ENCODE peak calls at places on chromosomes 16 and 17, in five cellular contexts. One of them, this sample, is unnamed.

GRCh38 chr16:78727536-78727935 is 628.1 kb downstream of the WWOX start:
- DNase-seq in brain microvascular endothelial cell: no peak
- DNase-seq in CD8-positive, alpha-beta memory T cell: no peak
- DNase-seq in left ventricle myocardium inferior: no peak
- DNase-seq in K562: no peak
- DNase-seq in this sample: no peak

GRCh38 chr17:77420804-77421634 is 280.2 kb downstream of the SEC14L1 start:
- DNase-seq in left ventricle myocardium inferior: no peak
- DNase-seq in brain microvascular endothelial cell: peak; percentile 84
- DNase-seq in K562: peak; percentile 71
- DNase-seq in CD8-positive, alpha-beta memory T cell: peak; percentile 53
- DNase-seq in this sample: peak; percentile 49

GRCh38 chr17:68599091-68599872 is 1.9 kb downstream of the FAM20A start:
- DNase-seq in brain microvascular endothelial cell: no peak
- DNase-seq in left ventricle myocardium inferior: no peak
- DNase-seq in K562: no peak
- DNase-seq in CD8-positive, alpha-beta memory T cell: no peak
- DNase-seq in this sample: no peak

GRCh38 chr16:66328282-66328681 is 38.2 kb upstream of the CDH5 start:
- DNase-seq in left ventricle myocardium inferior: no peak
- DNase-seq in K562: no peak
- DNase-seq in CD8-positive, alpha-beta memory T cell: no peak
- DNase-seq in brain microvascular endothelial cell: no peak
- DNase-seq in this sample: no peak

GRCh38 chr17:68087851-68088250 is 52.3 kb downstream of the KPNA2 start:
- DNase-seq in CD8-positive, alpha-beta memory T cell: no peak
- DNase-seq in left ventricle myocardium inferior: no peak
- DNase-seq in K562: no peak
- DNase-seq in brain microvascular endothelial cell: no peak
- DNase-seq in this sample: no peak

GRCh38 chr16:55871411-55872038 is 3.6 kb downstream of the CES5A start:
- DNase-seq in K562: no peak
- DNase-seq in brain microvascular endothelial cell: no peak
- DNase-seq in left ventricle myocardium inferior: no peak
- DNase-seq in CD8-positive, alpha-beta memory T cell: no peak
- DNase-seq in this sample: no peak

GRCh38 chr17:42513686-42514085 is 22.4 kb upstream of the NAGLU start:
- DNase-seq in CD8-positive, alpha-beta memory T cell: no peak
- DNase-seq in left ventricle myocardium inferior: no peak
- DNase-seq in K562: no peak
- DNase-seq in brain microvascular endothelial cell: no peak
- DNase-seq in this sample: no peak

GRCh38 chr17:33667052-33667509 is 374.0 kb upstream of the ASIC2 start:
- DNase-seq in K562: no peak
- DNase-seq in left ventricle myocardium inferior: no peak
- DNase-seq in brain microvascular endothelial cell: no peak
- DNase-seq in CD8-positive, alpha-beta memory T cell: peak; percentile 2
- DNase-seq in this sample: no peak

GRCh38 chr17:17874478-17874877 is 37.7 kb upstream of the SREBF1 start:
- DNase-seq in left ventricle myocardium inferior: no peak
- DNase-seq in K562: no peak
- DNase-seq in CD8-positive, alpha-beta memory T cell: no peak
- DNase-seq in brain microvascular endothelial cell: peak; percentile 17
- DNase-seq in this sample: peak; percentile 4

GRCh38 chr16:88478115-88478514 is 25.0 kb downstream of the ZFPM1 start:
- DNase-seq in CD8-positive, alpha-beta memory T cell: no peak
- DNase-seq in left ventricle myocardium inferior: no peak
- DNase-seq in brain microvascular endothelial cell: no peak
- DNase-seq in K562: no peak
- DNase-seq in this sample: no peak

GRCh38 chr17:19401321-19402010 is 9.6 kb upstream of the RNF112 start:
- DNase-seq in brain microvascular endothelial cell: no peak
- DNase-seq in K562: no peak
- DNase-seq in CD8-positive, alpha-beta memory T cell: no peak
- DNase-seq in left ventricle myocardium inferior: no peak
- DNase-seq in this sample: peak; percentile 61

GRCh38 chr17:82235775-82236141 is 6.9 kb downstream of the SLC16A3 start:
- DNase-seq in brain microvascular endothelial cell: no peak
- DNase-seq in K562: no peak
- DNase-seq in left ventricle myocardium inferior: peak; percentile 11
- DNase-seq in CD8-positive, alpha-beta memory T cell: no peak
- DNase-seq in this sample: no peak

GRCh38 chr16:89155184-89155679 is 16.3 kb upstream of the CDH15 start:
- DNase-seq in brain microvascular endothelial cell: peak; percentile 54
- DNase-seq in left ventricle myocardium inferior: peak; percentile 73
- DNase-seq in CD8-positive, alpha-beta memory T cell: no peak
- DNase-seq in K562: no peak
- DNase-seq in this sample: peak; percentile 60

GRCh38 chr17:36608794-36609497 is 7.6 kb downstream of the MRM1 start:
- DNase-seq in K562: peak; percentile 73
- DNase-seq in brain microvascular endothelial cell: peak; percentile 69
- DNase-seq in CD8-positive, alpha-beta memory T cell: no peak
- DNase-seq in left ventricle myocardium inferior: peak; percentile 27
- DNase-seq in this sample: peak; percentile 63

GRCh38 chr16:85202631-85203461 is 90.6 kb upstream of the CIBAR2 start:
- DNase-seq in brain microvascular endothelial cell: no peak
- DNase-seq in K562: no peak
- DNase-seq in left ventricle myocardium inferior: peak; percentile 88
- DNase-seq in CD8-positive, alpha-beta memory T cell: no peak
- DNase-seq in this sample: peak; percentile 98

GRCh38 chr16:88977028-88977844 is at the start of gene CBFA2T3:
- DNase-seq in CD8-positive, alpha-beta memory T cell: no peak
- DNase-seq in left ventricle myocardium inferior: peak; percentile 84
- DNase-seq in K562: peak; percentile 93
- DNase-seq in brain microvascular endothelial cell: no peak
- DNase-seq in this sample: peak; percentile 40

GRCh38 chr17:76677406-76677805 is 33.4 kb downstream of the MXRA7 start:
- DNase-seq in CD8-positive, alpha-beta memory T cell: no peak
- DNase-seq in brain microvascular endothelial cell: no peak
- DNase-seq in K562: no peak
- DNase-seq in left ventricle myocardium inferior: no peak
- DNase-seq in this sample: no peak

GRCh38 chr16:70250748-70251650 is 741 bp downstream of the EXOSC6 start:
- DNase-seq in brain microvascular endothelial cell: peak; percentile 11
- DNase-seq in K562: peak; percentile 66
- DNase-seq in CD8-positive, alpha-beta memory T cell: no peak
- DNase-seq in left ventricle myocardium inferior: no peak
- DNase-seq in this sample: peak; percentile 65

GRCh38 chr17:79595471-79595870 is 15.4 kb downstream of the RBFOX3 start:
- DNase-seq in K562: no peak
- DNase-seq in CD8-positive, alpha-beta memory T cell: no peak
- DNase-seq in left ventricle myocardium inferior: no peak
- DNase-seq in brain microvascular endothelial cell: no peak
- DNase-seq in this sample: no peak

GRCh38 chr17:68033636-68034451 is 1.7 kb upstream of the KPNA2 start:
- DNase-seq in brain microvascular endothelial cell: peak; percentile 81
- DNase-seq in K562: peak; percentile 30
- DNase-seq in left ventricle myocardium inferior: no peak
- DNase-seq in CD8-positive, alpha-beta memory T cell: no peak
- DNase-seq in this sample: peak; percentile 85

GRCh38 chr17:34252890-34253525 is 2.1 kb upstream of the CCL2 start:
- DNase-seq in CD8-positive, alpha-beta memory T cell: no peak
- DNase-seq in left ventricle myocardium inferior: no peak
- DNase-seq in brain microvascular endothelial cell: peak; percentile 68
- DNase-seq in K562: no peak
- DNase-seq in this sample: no peak

GRCh38 chr17:18219016-18219415 is 6.4 kb upstream of the LLGL1 start:
- DNase-seq in K562: no peak
- DNase-seq in left ventricle myocardium inferior: peak; percentile 49
- DNase-seq in CD8-positive, alpha-beta memory T cell: no peak
- DNase-seq in brain microvascular endothelial cell: peak; percentile 35
- DNase-seq in this sample: no peak

GRCh38 chr17:8341456-8341855 is 1.8 kb downstream of the ODF4 start:
- DNase-seq in brain microvascular endothelial cell: no peak
- DNase-seq in CD8-positive, alpha-beta memory T cell: no peak
- DNase-seq in left ventricle myocardium inferior: no peak
- DNase-seq in K562: no peak
- DNase-seq in this sample: no peak

GRCh38 chr16:4870138-4870671 is 22.9 kb downstream of the UBN1 start:
- DNase-seq in K562: no peak
- DNase-seq in left ventricle myocardium inferior: no peak
- DNase-seq in CD8-positive, alpha-beta memory T cell: no peak
- DNase-seq in brain microvascular endothelial cell: no peak
- DNase-seq in this sample: no peak

GRCh38 chr16:31093132-31093703 is 1.4 kb downstream of the VKORC1 start:
- DNase-seq in left ventricle myocardium inferior: no peak
- DNase-seq in K562: peak; percentile 79
- DNase-seq in CD8-positive, alpha-beta memory T cell: no peak
- DNase-seq in brain microvascular endothelial cell: no peak
- DNase-seq in this sample: peak; percentile 10

GRCh38 chr17:43636446-43636845 is 25.3 kb downstream of the MEOX1 start:
- DNase-seq in brain microvascular endothelial cell: no peak
- DNase-seq in K562: no peak
- DNase-seq in CD8-positive, alpha-beta memory T cell: no peak
- DNase-seq in left ventricle myocardium inferior: no peak
- DNase-seq in this sample: no peak

GRCh38 chr17:49217651-49218413 is 7.3 kb downstream of the ABI3 start:
- DNase-seq in brain microvascular endothelial cell: no peak
- DNase-seq in left ventricle myocardium inferior: peak; percentile 71
- DNase-seq in CD8-positive, alpha-beta memory T cell: peak; percentile 62
- DNase-seq in K562: no peak
- DNase-seq in this sample: no peak

GRCh38 chr17:60091908-60092331 is 13.2 kb upstream of the HEATR6 start:
- DNase-seq in K562: no peak
- DNase-seq in brain microvascular endothelial cell: peak; percentile 64
- DNase-seq in left ventricle myocardium inferior: no peak
- DNase-seq in CD8-positive, alpha-beta memory T cell: no peak
- DNase-seq in this sample: no peak

GRCh38 chr16:28623172-28623711 is 13.4 kb upstream of the SULT1A1 start:
- DNase-seq in CD8-positive, alpha-beta memory T cell: peak; percentile 27
- DNase-seq in left ventricle myocardium inferior: peak; percentile 37
- DNase-seq in brain microvascular endothelial cell: no peak
- DNase-seq in K562: no peak
- DNase-seq in this sample: no peak
- H3K27ac ChIP-seq in CD8-positive, alpha-beta memory T cell: no peak overlapping the region
- H3K27ac ChIP-seq in left ventricle myocardium inferior: peak overlapping the region; percentile 69
- H3K27ac ChIP-seq in brain microvascular endothelial cell: no peak overlapping the region
- H3K27ac ChIP-seq in K562: no peak overlapping the region
- H3K27ac ChIP-seq in this sample: no peak overlapping the region

GRCh38 chr17:75513667-75514052 is 1.7 kb downstream of the CASKIN2 start:
- DNase-seq in K562: no peak
- DNase-seq in CD8-positive, alpha-beta memory T cell: no peak
- DNase-seq in brain microvascular endothelial cell: no peak
- DNase-seq in left ventricle myocardium inferior: no peak
- DNase-seq in this sample: no peak

GRCh38 chr17:75516255-75516618 is at the start of gene TSEN54:
- DNase-seq in brain microvascular endothelial cell: peak; percentile 81
- DNase-seq in left ventricle myocardium inferior: peak; percentile 97
- DNase-seq in K562: peak; percentile 97
- DNase-seq in CD8-positive, alpha-beta memory T cell: peak; percentile 95
- DNase-seq in this sample: peak; percentile 91

GRCh38 chr17:75514299-75515228 is 773 bp downstream of the CASKIN2 start:
- DNase-seq in left ventricle myocardium inferior: no peak
- DNase-seq in brain microvascular endothelial cell: no peak
- DNase-seq in K562: no peak
- DNase-seq in CD8-positive, alpha-beta memory T cell: no peak
- DNase-seq in this sample: no peak

GRCh38 chr17:75515523-75516254 is at the start of gene CASKIN2:
- DNase-seq in CD8-positive, alpha-beta memory T cell: peak; percentile 70
- DNase-seq in K562: peak; percentile 99
- DNase-seq in brain microvascular endothelial cell: peak; percentile 79
- DNase-seq in left ventricle myocardium inferior: peak; percentile 98
- DNase-seq in this sample: peak; percentile 95

DNA sequence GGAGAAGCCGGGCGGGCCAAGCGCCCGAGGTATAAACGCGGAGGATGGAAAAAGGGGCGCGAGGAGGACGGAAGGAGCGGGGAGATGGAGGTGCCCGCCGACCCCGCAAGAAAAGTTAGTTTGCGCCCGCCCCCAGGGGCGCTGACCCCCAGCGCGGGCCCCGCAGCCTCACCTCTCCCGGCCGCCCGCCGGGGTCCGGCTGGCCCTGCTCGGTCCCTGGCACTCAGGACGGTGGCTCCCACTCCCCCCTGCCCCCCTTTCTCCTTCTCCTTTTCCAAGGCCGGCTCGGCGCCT is 161 bp downstream of the CASKIN2 start:
- DNase-seq in CD8-positive, alpha-beta memory T cell: no peak
- DNase-seq in K562: no peak
- DNase-seq in brain microvascular endothelial cell: no peak
- DNase-seq in left ventricle myocardium inferior: no peak
- DNase-seq in this sample: no peak
- H3K27ac ChIP-seq in CD8-positive, alpha-beta memory T cell: no peak overlapping the region
- H3K27ac ChIP-seq in K562: peak overlapping the region; percentile 14
- H3K27ac ChIP-seq in brain microvascular endothelial cell: no peak overlapping the region
- H3K27ac ChIP-seq in left ventricle myocardium inferior: peak overlapping the region; percentile 96
- H3K27ac ChIP-seq in this sample: peak overlapping the region; percentile 59

DNA sequence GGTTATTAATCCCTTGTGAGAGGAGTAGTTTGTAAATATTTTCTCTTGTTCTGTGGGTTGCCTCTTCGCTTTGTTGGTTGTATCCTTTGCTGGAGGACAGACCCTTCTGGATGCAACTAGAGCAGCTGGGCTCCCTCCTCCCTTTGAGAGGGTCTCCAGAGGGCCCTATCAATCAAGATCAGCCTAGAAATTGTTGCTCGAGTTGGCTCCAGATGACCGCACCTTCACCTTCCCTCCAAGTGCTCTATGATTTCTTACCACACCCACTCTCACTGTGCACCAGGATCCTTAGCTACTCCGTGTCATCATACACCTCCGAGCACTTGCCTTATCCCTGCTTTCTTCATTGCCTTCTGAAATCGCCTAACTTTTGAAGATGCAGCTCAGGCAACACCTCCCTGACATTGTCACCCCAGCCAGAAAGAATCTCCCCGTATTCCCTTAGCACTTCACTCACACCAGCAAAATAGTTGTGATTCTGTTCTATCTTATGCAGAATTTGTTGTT is 52.7 kb downstream of the ABAT start:
- DNase-seq in brain microvascular endothelial cell: no peak
- DNase-seq in CD8-positive, alpha-beta memory T cell: no peak
- DNase-seq in K562: no peak
- DNase-seq in left ventricle myocardium inferior: no peak
- DNase-seq in this sample: no peak
- H3K27ac ChIP-seq in brain microvascular endothelial cell: no peak overlapping the region
- H3K27ac ChIP-seq in CD8-positive, alpha-beta memory T cell: no peak overlapping the region
- H3K27ac ChIP-seq in K562: no peak overlapping the region
- H3K27ac ChIP-seq in left ventricle myocardium inferior: no peak overlapping the region
- H3K27ac ChIP-seq in this sample: no peak overlapping the region

GRCh38 chr17:39100530-39100929 is 50.9 kb downstream of the PLXDC1 start:
- DNase-seq in brain microvascular endothelial cell: no peak
- DNase-seq in left ventricle myocardium inferior: no peak
- DNase-seq in K562: no peak
- DNase-seq in CD8-positive, alpha-beta memory T cell: no peak
- DNase-seq in this sample: no peak
- H3K27ac ChIP-seq in brain microvascular endothelial cell: no peak overlapping the region
- H3K27ac ChIP-seq in left ventricle myocardium inferior: peak overlapping the region; percentile 82
- H3K27ac ChIP-seq in K562: no peak overlapping the region
- H3K27ac ChIP-seq in CD8-positive, alpha-beta memory T cell: no peak overlapping the region
- H3K27ac ChIP-seq in this sample: no peak overlapping the region

GRCh38 chr17:27898096-27898495 is 4.9 kb upstream of the LYRM9 start:
- DNase-seq in CD8-positive, alpha-beta memory T cell: no peak
- DNase-seq in left ventricle myocardium inferior: no peak
- DNase-seq in brain microvascular endothelial cell: no peak
- DNase-seq in K562: no peak
- DNase-seq in this sample: no peak
- H3K27ac ChIP-seq in CD8-positive, alpha-beta memory T cell: no peak overlapping the region
- H3K27ac ChIP-seq in left ventricle myocardium inferior: no peak overlapping the region
- H3K27ac ChIP-seq in brain microvascular endothelial cell: no peak overlapping the region
- H3K27ac ChIP-seq in K562: no peak overlapping the region
- H3K27ac ChIP-seq in this sample: no peak overlapping the region